ENCODE peak calls at places on chromosomes 16 and 17, in nine cellular contexts. One of them, this sample, is unnamed.
A peak's percentile ranks its signal among the peaks of the same experiment; 100 is the strongest.

GRCh38 chr17:2815781-2816185 is 19.5 kb downstream of the RAP1GAP2 start:
- DNase-seq in breast epithelium: no peak
- DNase-seq in bronchial epithelial cell: no peak
- DNase-seq in lower leg skin: no peak
- DNase-seq in endothelial cell: no peak
- DNase-seq in AG10803: no peak
- DNase-seq in epithelial cell of esophagus: no peak
- DNase-seq in A549: no peak
- DNase-seq in AG09309: no peak
- DNase-seq in this sample: no peak

GRCh38 chr17:56593741-56594527 is 435 bp downstream of the NOG start:
- DNase-seq in breast epithelium: peak; percentile 62
- DNase-seq in bronchial epithelial cell: peak; percentile 44
- DNase-seq in lower leg skin: peak; percentile 88
- DNase-seq in endothelial cell: peak; percentile 64
- DNase-seq in AG10803: peak; percentile 78
- DNase-seq in epithelial cell of esophagus: peak; percentile 73
- DNase-seq in A549: peak; percentile 71
- DNase-seq in AG09309: peak; percentile 11
- DNase-seq in this sample: peak; percentile 75

GRCh38 chr16:49496656-49497055 is 123.1 kb downstream of the C16orf78 start:
- DNase-seq in breast epithelium: no peak
- DNase-seq in bronchial epithelial cell: no peak
- DNase-seq in lower leg skin: peak; percentile 59
- DNase-seq in endothelial cell: no peak
- DNase-seq in AG10803: no peak
- DNase-seq in epithelial cell of esophagus: no peak
- DNase-seq in A549: no peak
- DNase-seq in AG09309: no peak
- DNase-seq in this sample: no peak

GRCh38 chr17:76556759-76557367 is 17.0 kb downstream of the PRCD start:
- DNase-seq in breast epithelium: no peak
- DNase-seq in bronchial epithelial cell: no peak
- DNase-seq in lower leg skin: no peak
- DNase-seq in endothelial cell: no peak
- DNase-seq in AG10803: peak; percentile 55
- DNase-seq in epithelial cell of esophagus: peak; percentile 65
- DNase-seq in A549: no peak
- DNase-seq in AG09309: no peak
- DNase-seq in this sample: no peak

GRCh38 chr16:74029122-74029805 is 267.4 kb upstream of the PSMD7 start:
- DNase-seq in breast epithelium: no peak
- DNase-seq in bronchial epithelial cell: no peak
- DNase-seq in lower leg skin: no peak
- DNase-seq in endothelial cell: no peak
- DNase-seq in AG10803: no peak
- DNase-seq in epithelial cell of esophagus: no peak
- DNase-seq in A549: no peak
- DNase-seq in AG09309: no peak
- DNase-seq in this sample: no peak

GRCh38 chr16:84933774-84934571 is 77.4 kb downstream of the ZDHHC7 start:
- DNase-seq in breast epithelium: no peak
- DNase-seq in bronchial epithelial cell: no peak
- DNase-seq in lower leg skin: peak; percentile 94
- DNase-seq in endothelial cell: no peak
- DNase-seq in AG10803: peak; percentile 56
- DNase-seq in epithelial cell of esophagus: no peak
- DNase-seq in A549: no peak
- DNase-seq in AG09309: no peak
- DNase-seq in this sample: no peak

GRCh38 chr17:77963441-77963840 is 4.9 kb downstream of the TNRC6C start:
- DNase-seq in breast epithelium: no peak
- DNase-seq in bronchial epithelial cell: no peak
- DNase-seq in lower leg skin: no peak
- DNase-seq in endothelial cell: no peak
- DNase-seq in AG10803: peak; percentile 95
- DNase-seq in epithelial cell of esophagus: no peak
- DNase-seq in A549: no peak
- DNase-seq in AG09309: peak; percentile 72
- DNase-seq in this sample: no peak

GRCh38 chr17:76689859-76690258 is 20.9 kb downstream of the MXRA7 start:
- DNase-seq in breast epithelium: no peak
- DNase-seq in bronchial epithelial cell: no peak
- DNase-seq in lower leg skin: no peak
- DNase-seq in endothelial cell: no peak
- DNase-seq in AG10803: no peak
- DNase-seq in epithelial cell of esophagus: no peak
- DNase-seq in A549: no peak
- DNase-seq in AG09309: no peak
- DNase-seq in this sample: no peak

GRCh38 chr16:57533618-57534336 is 2.6 kb downstream of the CCDC102A start:
- DNase-seq in breast epithelium: peak; percentile 49
- DNase-seq in bronchial epithelial cell: no peak
- DNase-seq in lower leg skin: peak; percentile 88
- DNase-seq in endothelial cell: no peak
- DNase-seq in AG10803: no peak
- DNase-seq in epithelial cell of esophagus: no peak
- DNase-seq in A549: no peak
- DNase-seq in AG09309: no peak
- DNase-seq in this sample: no peak

GRCh38 chr17:78986048-78986648 is 6.4 kb upstream of the LGALS3BP start:
- DNase-seq in breast epithelium: no peak
- DNase-seq in bronchial epithelial cell: no peak
- DNase-seq in lower leg skin: no peak
- DNase-seq in endothelial cell: no peak
- DNase-seq in AG10803: peak; percentile 43
- DNase-seq in epithelial cell of esophagus: no peak
- DNase-seq in A549: no peak
- DNase-seq in AG09309: no peak
- DNase-seq in this sample: no peak

GRCh38 chr16:22933173-22933572 is 119.2 kb downstream of the HS3ST2 start:
- DNase-seq in breast epithelium: no peak
- DNase-seq in bronchial epithelial cell: no peak
- DNase-seq in lower leg skin: no peak
- DNase-seq in endothelial cell: peak; percentile 44
- DNase-seq in AG10803: no peak
- DNase-seq in epithelial cell of esophagus: no peak
- DNase-seq in A549: no peak
- DNase-seq in AG09309: no peak
- DNase-seq in this sample: no peak

GRCh38 chr16:30024451-30024850 is 1.5 kb downstream of the C16orf92 start:
- DNase-seq in breast epithelium: no peak
- DNase-seq in bronchial epithelial cell: no peak
- DNase-seq in lower leg skin: no peak
- DNase-seq in endothelial cell: no peak
- DNase-seq in AG10803: no peak
- DNase-seq in epithelial cell of esophagus: no peak
- DNase-seq in A549: no peak
- DNase-seq in AG09309: no peak
- DNase-seq in this sample: no peak

GRCh38 chr16:17827313-17827712 is 356.6 kb upstream of the XYLT1 start:
- DNase-seq in breast epithelium: no peak
- DNase-seq in bronchial epithelial cell: no peak
- DNase-seq in lower leg skin: no peak
- DNase-seq in endothelial cell: no peak
- DNase-seq in AG10803: peak; percentile 63
- DNase-seq in epithelial cell of esophagus: no peak
- DNase-seq in A549: no peak
- DNase-seq in AG09309: peak; percentile 11
- DNase-seq in this sample: no peak

GRCh38 chr16:65697061-65697460 is 575.2 kb upstream of the CDH11 start:
- DNase-seq in breast epithelium: no peak
- DNase-seq in bronchial epithelial cell: no peak
- DNase-seq in lower leg skin: no peak
- DNase-seq in endothelial cell: no peak
- DNase-seq in AG10803: no peak
- DNase-seq in epithelial cell of esophagus: no peak
- DNase-seq in A549: no peak
- DNase-seq in AG09309: no peak
- DNase-seq in this sample: no peak

GRCh38 chr16:5330058-5330457 is 232.5 kb upstream of the EEF2KMT start:
- DNase-seq in breast epithelium: no peak
- DNase-seq in bronchial epithelial cell: no peak
- DNase-seq in lower leg skin: no peak
- DNase-seq in endothelial cell: no peak
- DNase-seq in AG10803: no peak
- DNase-seq in epithelial cell of esophagus: no peak
- DNase-seq in A549: no peak
- DNase-seq in AG09309: no peak
- DNase-seq in this sample: no peak

GRCh38 chr16:84138824-84139627 is 6.0 kb downstream of the HSDL1 start:
- DNase-seq in breast epithelium: no peak
- DNase-seq in bronchial epithelial cell: no peak
- DNase-seq in lower leg skin: no peak
- DNase-seq in endothelial cell: no peak
- DNase-seq in AG10803: peak; percentile 49
- DNase-seq in epithelial cell of esophagus: no peak
- DNase-seq in A549: no peak
- DNase-seq in AG09309: no peak
- DNase-seq in this sample: no peak

GRCh38 chr17:12568358-12569251 is 97.1 kb upstream of the MYOCD start:
- DNase-seq in breast epithelium: no peak
- DNase-seq in bronchial epithelial cell: peak; percentile 57
- DNase-seq in lower leg skin: no peak
- DNase-seq in endothelial cell: no peak
- DNase-seq in AG10803: no peak
- DNase-seq in epithelial cell of esophagus: peak; percentile 46
- DNase-seq in A549: no peak
- DNase-seq in AG09309: no peak
- DNase-seq in this sample: no peak

GRCh38 chr16:19245326-19245925 is 40.1 kb upstream of the CLEC19A start:
- DNase-seq in breast epithelium: no peak
- DNase-seq in bronchial epithelial cell: no peak
- DNase-seq in lower leg skin: no peak
- DNase-seq in endothelial cell: no peak
- DNase-seq in AG10803: no peak
- DNase-seq in epithelial cell of esophagus: no peak
- DNase-seq in A549: no peak
- DNase-seq in AG09309: no peak
- DNase-seq in this sample: no peak

GRCh38 chr16:4309833-4310266 is 6.0 kb upstream of the GLIS2 start:
- DNase-seq in breast epithelium: no peak
- DNase-seq in bronchial epithelial cell: peak; percentile 56
- DNase-seq in lower leg skin: peak; percentile 91
- DNase-seq in endothelial cell: peak; percentile 80
- DNase-seq in AG10803: peak; percentile 55
- DNase-seq in epithelial cell of esophagus: peak; percentile 58
- DNase-seq in A549: peak; percentile 84
- DNase-seq in AG09309: no peak
- DNase-seq in this sample: peak; percentile 72

GRCh38 chr17:19387921-19388521 is 1.0 kb upstream of the MFAP4 start:
- DNase-seq in breast epithelium: no peak
- DNase-seq in bronchial epithelial cell: peak; percentile 23
- DNase-seq in lower leg skin: peak; percentile 77
- DNase-seq in endothelial cell: no peak
- DNase-seq in AG10803: peak; percentile 90
- DNase-seq in epithelial cell of esophagus: peak; percentile 41
- DNase-seq in A549: no peak
- DNase-seq in AG09309: peak; percentile 40
- DNase-seq in this sample: no peak

GRCh38 chr16:3095869-3096268 is 3.2 kb downstream of the ZSCAN10 start:
- DNase-seq in breast epithelium: no peak
- DNase-seq in bronchial epithelial cell: no peak
- DNase-seq in lower leg skin: no peak
- DNase-seq in endothelial cell: no peak
- DNase-seq in AG10803: no peak
- DNase-seq in epithelial cell of esophagus: no peak
- DNase-seq in A549: peak; percentile 63
- DNase-seq in AG09309: no peak
- DNase-seq in this sample: no peak
- TF ChIP-seq CTCF in breast epithelium: no peak
- TF ChIP-seq CTCF in bronchial epithelial cell: peak; percentile 18
- TF ChIP-seq CTCF in lower leg skin: no peak
- TF ChIP-seq CTCF in endothelial cell: peak; percentile 33
- TF ChIP-seq CTCF in AG10803: peak; percentile 29
- TF ChIP-seq CTCF in epithelial cell of esophagus: no peak
- TF ChIP-seq CTCF in A549: peak; percentile 19
- TF ChIP-seq CTCF in AG09309: peak; percentile 14
- TF ChIP-seq CTCF in this sample: no peak

GRCh38 chr17:72005332-72006163 is 115.3 kb upstream of the SOX9 start:
- DNase-seq in breast epithelium: no peak
- DNase-seq in bronchial epithelial cell: no peak
- DNase-seq in lower leg skin: no peak
- DNase-seq in endothelial cell: no peak
- DNase-seq in AG10803: no peak
- DNase-seq in epithelial cell of esophagus: no peak
- DNase-seq in A549: no peak
- DNase-seq in AG09309: no peak
- DNase-seq in this sample: no peak
- TF ChIP-seq CTCF in breast epithelium: no peak
- TF ChIP-seq CTCF in bronchial epithelial cell: no peak
- TF ChIP-seq CTCF in lower leg skin: no peak
- TF ChIP-seq CTCF in endothelial cell: no peak
- TF ChIP-seq CTCF in AG10803: no peak
- TF ChIP-seq CTCF in epithelial cell of esophagus: no peak
- TF ChIP-seq CTCF in A549: no peak
- TF ChIP-seq CTCF in AG09309: no peak
- TF ChIP-seq CTCF in this sample: no peak

DNA sequence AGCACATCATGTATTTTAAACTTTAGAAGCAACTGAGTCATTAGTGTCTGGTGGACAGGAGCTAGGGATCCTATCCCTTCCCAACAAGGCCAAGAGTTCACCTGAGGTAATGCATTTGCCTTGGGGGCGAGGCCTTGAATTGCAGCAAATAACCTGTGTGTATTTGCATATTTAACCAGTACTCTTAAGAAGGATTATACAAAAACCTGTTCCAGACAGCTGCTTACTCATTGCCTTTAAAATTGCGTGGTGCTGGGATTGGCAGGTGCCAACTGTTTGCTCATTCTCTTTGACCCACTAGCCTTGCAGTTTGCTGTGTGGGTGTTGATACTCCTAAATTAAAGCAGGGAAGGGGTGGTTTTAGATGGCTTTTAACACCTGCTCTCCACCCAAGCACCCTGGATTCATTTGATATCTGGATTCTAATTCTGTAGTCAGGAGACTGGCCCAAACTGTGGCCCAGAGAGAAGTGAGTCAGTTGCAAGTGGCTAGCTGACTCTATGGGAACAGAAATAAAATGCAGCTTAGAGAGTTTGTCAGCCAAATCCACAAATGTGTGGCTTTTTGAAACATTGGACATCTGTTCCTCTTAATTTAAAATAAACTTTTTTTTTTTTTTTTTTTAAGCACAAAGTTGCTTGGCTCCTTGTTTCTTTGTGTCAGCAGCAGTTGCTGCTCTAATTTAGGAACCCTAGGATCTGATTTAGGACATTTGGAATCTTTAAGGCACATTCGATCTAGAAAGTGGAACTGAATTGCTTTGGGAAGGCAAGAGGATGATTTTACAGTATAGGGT is 47.0 kb downstream of the TUBD1 start:
- DNase-seq in breast epithelium: peak; percentile 87
- DNase-seq in bronchial epithelial cell: peak; percentile 98
- DNase-seq in lower leg skin: peak; percentile 77
- DNase-seq in endothelial cell: no peak
- DNase-seq in AG10803: peak; percentile 94
- DNase-seq in epithelial cell of esophagus: peak; percentile 99
- DNase-seq in A549: peak; percentile 72
- DNase-seq in AG09309: no peak
- DNase-seq in this sample: no peak
- TF ChIP-seq CTCF in breast epithelium: no peak
- TF ChIP-seq CTCF in bronchial epithelial cell: no peak
- TF ChIP-seq CTCF in lower leg skin: no peak
- TF ChIP-seq CTCF in endothelial cell: no peak
- TF ChIP-seq CTCF in AG10803: no peak
- TF ChIP-seq CTCF in epithelial cell of esophagus: no peak
- TF ChIP-seq CTCF in A549: no peak
- TF ChIP-seq CTCF in AG09309: no peak
- TF ChIP-seq CTCF in this sample: no peak

GRCh38 chr16:2950773-2951172 is 13.3 kb upstream of the KREMEN2 start:
- DNase-seq in breast epithelium: no peak
- DNase-seq in bronchial epithelial cell: no peak
- DNase-seq in lower leg skin: no peak
- DNase-seq in endothelial cell: no peak
- DNase-seq in AG10803: no peak
- DNase-seq in epithelial cell of esophagus: no peak
- DNase-seq in A549: no peak
- DNase-seq in AG09309: no peak
- DNase-seq in this sample: no peak
- TF ChIP-seq CTCF in breast epithelium: no peak
- TF ChIP-seq CTCF in bronchial epithelial cell: no peak
- TF ChIP-seq CTCF in lower leg skin: no peak
- TF ChIP-seq CTCF in endothelial cell: no peak
- TF ChIP-seq CTCF in AG10803: no peak
- TF ChIP-seq CTCF in epithelial cell of esophagus: no peak
- TF ChIP-seq CTCF in A549: no peak
- TF ChIP-seq CTCF in AG09309: no peak
- TF ChIP-seq CTCF in this sample: no peak

This sample was measured in nephron progenitor cell.